ENCODE peak calls at places on chromosome 2, in four cellular contexts. B is IMR-90, N is mesendoderm, E is H1. Q is an unnamed sample.

GRCh38 chr2:78304678-78305077 is 720.8 kb upstream of the REG3G start:
- DNase-seq in B (no peak), N (no peak), E (no peak), Q (no peak)

GRCh38 chr2:179860255-179861026 is 971 bp downstream of the ZNF385B start:
- DNase-seq in B (no peak), N (peak; percentile 18), E (peak; percentile 75), Q (peak; percentile 47)

GRCh38 chr2:239256297-239256696 is 144.5 kb downstream of the HDAC4 start:
- DNase-seq in B (no peak), N (no peak), E (no peak), Q (no peak)

GRCh38 chr2:88197732-88198131 is 27.6 kb downstream of the THNSL2 start:
- DNase-seq in B (no peak), N (no peak), E (no peak), Q (no peak)

GRCh38 chr2:165560377-165560988 is 91.0 kb downstream of the CSRNP3 start:
- DNase-seq in B (no peak), N (peak; percentile 73), E (no peak), Q (no peak)

GRCh38 chr2:118032169-118033013 is 18.5 kb upstream of the CCDC93 start:
- DNase-seq in B (peak; percentile 34), N (peak; percentile 45), E (peak; percentile 52), Q (peak; percentile 39)

GRCh38 chr2:64632855-64633819 is 20.6 kb downstream of the SERTAD2 start:
- DNase-seq in B (peak; percentile 76), N (no peak), E (no peak), Q (no peak)

GRCh38 chr2:15766303-15766861 is 174.0 kb upstream of the MYCN start:
- DNase-seq in B (no peak), N (no peak), E (no peak), Q (no peak)

GRCh38 chr2:163341426-163341825 is 394.4 kb downstream of the FIGN start:
- DNase-seq in B (peak; percentile 35), N (no peak), E (no peak), Q (no peak)

GRCh38 chr2:38572167-38572566 is 30.6 kb downstream of the HNRNPLL start:
- DNase-seq in B (peak; percentile 89), N (no peak), E (no peak), Q (no peak)

GRCh38 chr2:62526531-62527381 is 20.8 kb upstream of the TMEM17 start:
- DNase-seq in B (no peak), N (peak; percentile 62), E (no peak), Q (no peak)

GRCh38 chr2:53129851-53130250 is 637.8 kb upstream of the CHAC2 start:
- DNase-seq in B (peak; percentile 85), N (peak; percentile 15), E (no peak), Q (no peak)

GRCh38 chr2:111924617-111925107 is 26.3 kb downstream of the MERTK start:
- DNase-seq in B (no peak), N (no peak), E (no peak), Q (no peak)

GRCh38 chr2:43212931-43213330 is 13.5 kb downstream of the ZFP36L2 start:
- DNase-seq in B (no peak), N (no peak), E (no peak), Q (no peak)

GRCh38 chr2:231745303-231746038 is 35.6 kb downstream of the PDE6D start:
- DNase-seq in B (no peak), N (peak; percentile 20), E (no peak), Q (no peak)

GRCh38 chr2:121059651-121060649 is 225.1 kb downstream of the TFCP2L1 start:
- DNase-seq in B (no peak), N (no peak), E (no peak), Q (no peak)

GRCh38 chr2:224893848-224894247 is 148.4 kb downstream of the DOCK10 start:
- DNase-seq in B (no peak), N (no peak), E (no peak), Q (no peak)

GRCh38 chr2:109270758-109271305 is 141.8 kb downstream of the SH3RF3 start:
- DNase-seq in B (no peak), N (no peak), E (no peak), Q (no peak)

GRCh38 chr2:152483276-152483996 is 148.5 kb downstream of the FMNL2 start:
- DNase-seq in B (peak; percentile 53), N (no peak), E (no peak), Q (no peak)

GRCh38 chr2:235669983-235670962 is 176.4 kb downstream of the AGAP1 start:
- DNase-seq in B (peak; percentile 81), N (peak; percentile 83), E (peak; percentile 78), Q (peak; percentile 62)

GRCh38 chr2:61255580-61256437 is 93.8 kb downstream of the C2orf74 start:
- DNase-seq in B (peak; percentile 91), N (no peak), E (no peak), Q (no peak)

GRCh38 chr2:98457045-98457696 is 12.5 kb downstream of the INPP4A start:
- DNase-seq in B (peak; percentile 99), N (no peak), E (no peak), Q (no peak)

GRCh38 chr2:190592831-190593230 is 56.1 kb upstream of the NAB1 start:
- DNase-seq in B (peak; percentile 21), N (no peak), E (no peak), Q (no peak)

GRCh38 chr2:97712693-97713295 is 582 bp upstream of the ZAP70 start:
- DNase-seq in B (no peak), N (no peak), E (no peak), Q (no peak)

GRCh38 chr2:102033028-102033749 is 41.4 kb downstream of the IL1R2 start:
- DNase-seq in B (peak; percentile 79), N (peak; percentile 33), E (no peak), Q (no peak)

GRCh38 chr2:156434461-156435291 is 1.5 kb upstream of the GPD2 start:
- DNase-seq in B (peak; percentile 32), N (peak; percentile 27), E (no peak), Q (no peak)

GRCh38 chr2:110219496-110220192 is 7.3 kb upstream of the MTLN start:
- DNase-seq in B (peak; percentile 48), N (no peak), E (no peak), Q (no peak)

GRCh38 chr2:106868199-106868598 is 17.8 kb downstream of the ST6GAL2 start:
- DNase-seq in B (no peak), N (peak; percentile 61), E (no peak), Q (no peak)

GRCh38 chr2:45283764-45284620 is 274.7 kb upstream of the SIX2 start:
- DNase-seq in B (peak; percentile 83), N (peak; percentile 85), E (no peak), Q (no peak)

GRCh38 chr2:237022533-237022932 is 63.2 kb upstream of the COPS8 start:
- DNase-seq in B (no peak), N (no peak), E (no peak), Q (no peak)

GRCh38 chr2:109633284-109633961 is 19.3 kb downstream of the SOWAHC start:
- DNase-seq in B (no peak), N (no peak), E (no peak), Q (no peak)

GRCh38 chr2:138294451-138294850 is 207.1 kb upstream of the SPOPL start:
- DNase-seq in B (no peak), N (no peak), E (no peak), Q (no peak)

GRCh38 chr2:46268986-46269385 is 28.2 kb upstream of the EPAS1 start:
- DNase-seq in B (peak; percentile 28), N (no peak), E (no peak), Q (no peak)

GRCh38 chr2:63811063-63811462 is 30.6 kb upstream of the UGP2 start:
- DNase-seq in B (no peak), N (no peak), E (no peak), Q (no peak)

GRCh38 chr2:27807476-27807875 is 36.0 kb downstream of the MRPL33 start:
- DNase-seq in B (peak; percentile 34), N (peak; percentile 60), E (no peak), Q (peak; percentile 42)

GRCh38 chr2:219521066-219521880 is 7.0 kb downstream of the ASIC4 start:
- DNase-seq in B (peak; percentile 37), N (peak; percentile 92), E (peak; percentile 86), Q (peak; percentile 88)

GRCh38 chr2:120912101-120912985 is 176.7 kb downstream of the GLI2 start:
- DNase-seq in B (peak; percentile 66), N (no peak), E (no peak), Q (no peak)

GRCh38 chr2:119694470-119694993 is 15.5 kb downstream of the TMEM177 start:
- DNase-seq in B (no peak), N (no peak), E (no peak), Q (no peak)
- H2AK5ac ChIP-seq in B (no peak overlapping the region), N (no peak overlapping the region), E (no peak overlapping the region), Q (no peak overlapping the region)

GRCh38 chr2:172293952-172294351 is 133.4 kb upstream of the ITGA6 start:
- DNase-seq in B (peak; percentile 62), N (no peak), E (no peak), Q (no peak)

GRCh38 chr2:172296267-172297046 is 130.9 kb upstream of the ITGA6 start:
- DNase-seq in B (no peak), N (no peak), E (no peak), Q (no peak)

GRCh38 chr2:172297531-172297930 is 129.9 kb upstream of the ITGA6 start:
- DNase-seq in B (no peak), N (no peak), E (no peak), Q (no peak)

GRCh38 chr2:172295677-172296076 is 131.7 kb upstream of the ITGA6 start:
- DNase-seq in B (no peak), N (no peak), E (no peak), Q (no peak)

GRCh38 chr2:172294983-172295382 is 132.4 kb upstream of the ITGA6 start:
- DNase-seq in B (no peak), N (no peak), E (no peak), Q (no peak)
- H3K56ac ChIP-seq in B (no peak overlapping the region), N (no peak overlapping the region), E (no peak overlapping the region), Q (no peak overlapping the region)

DNA sequence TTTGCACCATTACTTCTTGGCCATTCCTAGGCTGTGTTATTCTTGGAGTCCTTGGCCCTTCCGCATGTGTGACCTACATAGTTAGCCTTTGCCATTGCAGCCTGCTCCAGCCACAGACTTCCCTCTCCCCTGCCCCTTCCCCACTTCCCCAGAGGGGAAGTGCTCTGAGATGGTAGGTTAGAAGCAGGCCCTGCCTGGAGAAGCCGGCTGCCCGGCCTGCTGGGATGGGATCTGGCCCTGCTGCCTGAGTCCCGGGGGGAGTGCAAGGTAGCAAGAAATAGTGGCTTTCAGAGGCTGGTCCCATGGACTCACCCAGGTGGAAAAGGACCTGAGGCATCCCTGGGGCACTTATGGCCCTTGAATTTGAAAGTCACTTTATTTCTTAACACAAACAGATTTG is 28.4 kb upstream of the OTOF start:
- DNase-seq in B (no peak), N (no peak), E (no peak), Q (no peak)
- H2AK5ac ChIP-seq in B (no peak overlapping the region), N (no peak overlapping the region), E (no peak overlapping the region), Q (no peak overlapping the region)

GRCh38 chr2:158293722-158294121 is 162.8 kb downstream of the CCDC148 start:
- DNase-seq in B (no peak), N (no peak), E (no peak), Q (no peak)

GRCh38 chr2:158291544-158292175 is 164.9 kb downstream of the CCDC148 start:
- DNase-seq in B (no peak), N (no peak), E (no peak), Q (no peak)

GRCh38 chr2:158300394-158300793 is 156.2 kb downstream of the CCDC148 start:
- DNase-seq in B (no peak), N (no peak), E (no peak), Q (no peak)

GRCh38 chr2:158297606-158298005 is 158.9 kb downstream of the CCDC148 start:
- DNase-seq in B (no peak), N (no peak), E (no peak), Q (no peak)

DNA sequence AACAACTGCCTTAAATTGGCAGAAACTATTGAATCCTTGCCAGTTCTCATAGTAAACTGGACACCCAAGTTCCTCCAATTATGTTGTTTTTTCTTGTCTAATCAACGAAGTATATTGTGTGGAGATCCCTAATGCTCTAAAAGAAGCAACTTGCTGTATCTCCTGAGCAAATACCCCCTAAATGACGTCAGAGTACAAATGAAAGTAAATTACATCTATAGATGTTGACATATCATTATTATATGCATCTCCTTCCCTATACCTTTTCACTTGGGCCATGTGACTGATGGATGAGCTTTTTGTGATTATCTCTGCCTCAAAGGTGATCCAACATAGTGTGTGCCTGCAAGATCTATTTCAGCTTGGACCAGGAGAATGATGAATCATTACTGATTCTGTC is 159.4 kb downstream of the CCDC148 start:
- DNase-seq in B (no peak), N (no peak), E (no peak), Q (no peak)
- H3K56ac ChIP-seq in B (no peak overlapping the region), N (no peak overlapping the region), E (no peak overlapping the region), Q (no peak overlapping the region)